ENCODE peak calls at places on chromosomes 3 and 15, in six cellular contexts. L is left colon, J is cardiac fibroblast, T is dorsolateral prefrontal cortex, G is GM10248, K is adipocyte. C is an unnamed sample.

GRCh38 chr15:87816811-87817210 is 439.7 kb downstream of the NTRK3 start:
- DNase-seq in J (peak), L (no peak), G (no peak), T (no peak), K (peak), C (no peak)

GRCh38 chr15:68208136-68208535 is 3.0 kb upstream of the CALML4 start:
- DNase-seq in T (no peak), J (no peak), G (no peak), K (no peak), L (no peak), C (no peak)

GRCh38 chr3:157176108-157176507 is 16.2 kb upstream of the CCNL1 start:
- DNase-seq in G (no peak), K (peak), T (no peak), L (no peak), J (peak), C (no peak)

GRCh38 chr15:68693071-68693470 is 114.3 kb downstream of the CORO2B start:
- DNase-seq in K (no peak), T (no peak), J (no peak), G (no peak), L (no peak), C (no peak)

GRCh38 chr3:28835751-28836150 is 445.1 kb upstream of the RBMS3 start:
- DNase-seq in G (no peak), K (peak), T (no peak), J (no peak), L (no peak), C (peak)

GRCh38 chr15:76533995-76534394 is 197.4 kb downstream of the ISL2 start:
- DNase-seq in L (no peak), J (no peak), K (no peak), G (no peak), T (no peak), C (no peak)

GRCh38 chr3:111368061-111368460 is 173.9 kb upstream of the CD96 start:
- DNase-seq in L (no peak), T (no peak), K (peak), G (no peak), J (peak), C (no peak)

GRCh38 chr15:94327356-94327936 is 96.1 kb downstream of the MCTP2 start:
- DNase-seq in L (no peak), K (peak), G (peak), T (no peak), J (peak), C (peak)

GRCh38 chr3:50609743-50610085 is 1.9 kb downstream of the CISH start:
- DNase-seq in L (no peak), J (no peak), K (no peak), T (no peak), G (no peak), C (no peak)

GRCh38 chr3:167728176-167728575 is 6.5 kb downstream of the PDCD10 start:
- DNase-seq in G (no peak), J (peak), L (no peak), T (no peak), K (peak), C (no peak)

GRCh38 chr15:58475573-58476524 is 44.1 kb downstream of the LIPC start:
- DNase-seq in L (no peak), K (peak), J (peak), G (no peak), T (no peak), C (no peak)

GRCh38 chr15:68383161-68384074 is 48.5 kb downstream of the ITGA11 start:
- DNase-seq in T (no peak), J (peak), G (peak), L (no peak), K (peak), C (peak)

GRCh38 chr3:169751875-169752274 is 13.0 kb downstream of the TERC start:
- DNase-seq in K (no peak), L (no peak), T (no peak), G (no peak), J (no peak), C (no peak)

GRCh38 chr3:160150525-160150924 is 74.7 kb upstream of the C3orf80 start:
- DNase-seq in L (no peak), J (peak), G (no peak), T (no peak), K (peak), C (no peak)

GRCh38 chr3:171266034-171266805 is 194.0 kb downstream of the TNIK start:
- DNase-seq in T (no peak), G (no peak), L (no peak), J (no peak), K (peak), C (no peak)

GRCh38 chr15:25712192-25712960 is 150.8 kb downstream of the ATP10A start:
- DNase-seq in K (no peak), J (no peak), T (no peak), G (no peak), L (no peak), C (no peak)

GRCh38 chr15:72609862-72610261 is 44.6 kb upstream of the GOLGA6B start:
- DNase-seq in L (no peak), T (no peak), K (no peak), G (no peak), J (no peak), C (no peak)

C was measured in RPMI8226.